ENCODE peak calls at places on chromosomes 12 and 14, in ten cellular contexts. One of them, this sample, is unnamed.

GRCh38 chr14:79543966-79544365 is 667.3 kb downstream of the DIO2 start:
- DNase-seq in ascending aorta: no peak
- DNase-seq in non-pigmented ciliary epithelial cell: no peak
- DNase-seq in suprapubic skin: no peak
- DNase-seq in iris pigment epithelial cell: peak
- DNase-seq in AG09309: no peak
- DNase-seq in iPS-NIHi11: peak
- DNase-seq in endothelial cell of umbilical vein: peak
- DNase-seq in astrocyte of the hippocampus: peak
- DNase-seq in NCI-H446: peak
- DNase-seq in this sample: peak

GRCh38 chr12:31715283-31715825 is 13.5 kb downstream of the AMN1 start:
- DNase-seq in ascending aorta: no peak
- DNase-seq in non-pigmented ciliary epithelial cell: no peak
- DNase-seq in suprapubic skin: no peak
- DNase-seq in iris pigment epithelial cell: peak
- DNase-seq in AG09309: no peak
- DNase-seq in iPS-NIHi11: no peak
- DNase-seq in endothelial cell of umbilical vein: peak
- DNase-seq in astrocyte of the hippocampus: no peak
- DNase-seq in NCI-H446: no peak
- DNase-seq in this sample: peak

GRCh38 chr12:110316861-110317260 is 35.8 kb downstream of the ATP2A2 start:
- DNase-seq in ascending aorta: no peak
- DNase-seq in non-pigmented ciliary epithelial cell: peak
- DNase-seq in suprapubic skin: no peak
- DNase-seq in iris pigment epithelial cell: peak
- DNase-seq in AG09309: peak
- DNase-seq in iPS-NIHi11: no peak
- DNase-seq in endothelial cell of umbilical vein: no peak
- DNase-seq in astrocyte of the hippocampus: peak
- DNase-seq in NCI-H446: no peak
- DNase-seq in this sample: peak

GRCh38 chr12:109621271-109621671 is 47.7 kb downstream of the MVK start:
- DNase-seq in ascending aorta: no peak
- DNase-seq in non-pigmented ciliary epithelial cell: peak
- DNase-seq in suprapubic skin: no peak
- DNase-seq in iris pigment epithelial cell: no peak
- DNase-seq in AG09309: peak
- DNase-seq in iPS-NIHi11: no peak
- DNase-seq in endothelial cell of umbilical vein: no peak
- DNase-seq in astrocyte of the hippocampus: no peak
- DNase-seq in NCI-H446: no peak
- DNase-seq in this sample: no peak

GRCh38 chr14:36901846-36902245 is 240.2 kb downstream of the PAX9 start:
- DNase-seq in ascending aorta: no peak
- DNase-seq in non-pigmented ciliary epithelial cell: no peak
- DNase-seq in suprapubic skin: no peak
- DNase-seq in iris pigment epithelial cell: peak
- DNase-seq in AG09309: peak
- DNase-seq in iPS-NIHi11: no peak
- DNase-seq in endothelial cell of umbilical vein: no peak
- DNase-seq in astrocyte of the hippocampus: no peak
- DNase-seq in NCI-H446: no peak
- DNase-seq in this sample: no peak

GRCh38 chr14:103536693-103537092 is 7.7 kb downstream of the TRMT61A start:
- DNase-seq in ascending aorta: no peak
- DNase-seq in non-pigmented ciliary epithelial cell: no peak
- DNase-seq in suprapubic skin: no peak
- DNase-seq in iris pigment epithelial cell: no peak
- DNase-seq in AG09309: no peak
- DNase-seq in iPS-NIHi11: no peak
- DNase-seq in endothelial cell of umbilical vein: no peak
- DNase-seq in astrocyte of the hippocampus: no peak
- DNase-seq in NCI-H446: no peak
- DNase-seq in this sample: no peak

GRCh38 chr12:10688042-10688441 is 14.2 kb upstream of the STYK1 start:
- DNase-seq in ascending aorta: no peak
- DNase-seq in non-pigmented ciliary epithelial cell: no peak
- DNase-seq in suprapubic skin: no peak
- DNase-seq in iris pigment epithelial cell: no peak
- DNase-seq in AG09309: no peak
- DNase-seq in iPS-NIHi11: no peak
- DNase-seq in endothelial cell of umbilical vein: no peak
- DNase-seq in astrocyte of the hippocampus: no peak
- DNase-seq in NCI-H446: no peak
- DNase-seq in this sample: no peak

GRCh38 chr14:73426877-73427276 is 31.5 kb downstream of the NUMB start:
- DNase-seq in ascending aorta: no peak
- DNase-seq in non-pigmented ciliary epithelial cell: peak
- DNase-seq in suprapubic skin: no peak
- DNase-seq in iris pigment epithelial cell: peak
- DNase-seq in AG09309: peak
- DNase-seq in iPS-NIHi11: no peak
- DNase-seq in endothelial cell of umbilical vein: peak
- DNase-seq in astrocyte of the hippocampus: peak
- DNase-seq in NCI-H446: no peak
- DNase-seq in this sample: peak

GRCh38 chr14:56378046-56378445 is 201.6 kb upstream of the TMEM260 start:
- DNase-seq in ascending aorta: no peak
- DNase-seq in non-pigmented ciliary epithelial cell: no peak
- DNase-seq in suprapubic skin: no peak
- DNase-seq in iris pigment epithelial cell: no peak
- DNase-seq in AG09309: no peak
- DNase-seq in iPS-NIHi11: no peak
- DNase-seq in endothelial cell of umbilical vein: no peak
- DNase-seq in astrocyte of the hippocampus: no peak
- DNase-seq in NCI-H446: no peak
- DNase-seq in this sample: no peak

GRCh38 chr12:63318313-63318712 is 167.3 kb upstream of the AVPR1A start:
- DNase-seq in ascending aorta: no peak
- DNase-seq in non-pigmented ciliary epithelial cell: no peak
- DNase-seq in suprapubic skin: no peak
- DNase-seq in iris pigment epithelial cell: no peak
- DNase-seq in AG09309: no peak
- DNase-seq in iPS-NIHi11: no peak
- DNase-seq in endothelial cell of umbilical vein: no peak
- DNase-seq in astrocyte of the hippocampus: no peak
- DNase-seq in NCI-H446: no peak
- DNase-seq in this sample: no peak

GRCh38 chr14:68140111-68140741 is 320.6 kb downstream of the RAD51B start:
- DNase-seq in ascending aorta: peak
- DNase-seq in non-pigmented ciliary epithelial cell: peak
- DNase-seq in suprapubic skin: peak
- DNase-seq in iris pigment epithelial cell: peak
- DNase-seq in AG09309: peak
- DNase-seq in iPS-NIHi11: peak
- DNase-seq in endothelial cell of umbilical vein: peak
- DNase-seq in astrocyte of the hippocampus: peak
- DNase-seq in NCI-H446: peak
- DNase-seq in this sample: peak

GRCh38 chr14:76486251-76486743 is 110.4 kb downstream of the ESRRB start:
- DNase-seq in ascending aorta: no peak
- DNase-seq in non-pigmented ciliary epithelial cell: no peak
- DNase-seq in suprapubic skin: no peak
- DNase-seq in iris pigment epithelial cell: no peak
- DNase-seq in AG09309: no peak
- DNase-seq in iPS-NIHi11: no peak
- DNase-seq in endothelial cell of umbilical vein: no peak
- DNase-seq in astrocyte of the hippocampus: no peak
- DNase-seq in NCI-H446: peak
- DNase-seq in this sample: no peak

GRCh38 chr12:103748002-103748401 is 93.0 kb downstream of the NT5DC3 start:
- DNase-seq in ascending aorta: no peak
- DNase-seq in non-pigmented ciliary epithelial cell: no peak
- DNase-seq in suprapubic skin: no peak
- DNase-seq in iris pigment epithelial cell: no peak
- DNase-seq in AG09309: no peak
- DNase-seq in iPS-NIHi11: no peak
- DNase-seq in endothelial cell of umbilical vein: no peak
- DNase-seq in astrocyte of the hippocampus: no peak
- DNase-seq in NCI-H446: no peak
- DNase-seq in this sample: no peak

GRCh38 chr12:110279561-110279960 is 1.5 kb upstream of the ATP2A2 start:
- DNase-seq in ascending aorta: no peak
- DNase-seq in non-pigmented ciliary epithelial cell: no peak
- DNase-seq in suprapubic skin: no peak
- DNase-seq in iris pigment epithelial cell: no peak
- DNase-seq in AG09309: no peak
- DNase-seq in iPS-NIHi11: no peak
- DNase-seq in endothelial cell of umbilical vein: no peak
- DNase-seq in astrocyte of the hippocampus: no peak
- DNase-seq in NCI-H446: no peak
- DNase-seq in this sample: no peak

GRCh38 chr12:48972213-48973021 is 882 bp upstream of the WNT10B start:
- DNase-seq in ascending aorta: no peak
- DNase-seq in non-pigmented ciliary epithelial cell: no peak
- DNase-seq in suprapubic skin: no peak
- DNase-seq in iris pigment epithelial cell: no peak
- DNase-seq in AG09309: no peak
- DNase-seq in iPS-NIHi11: no peak
- DNase-seq in endothelial cell of umbilical vein: no peak
- DNase-seq in astrocyte of the hippocampus: peak
- DNase-seq in NCI-H446: no peak
- DNase-seq in this sample: no peak

GRCh38 chr14:73715707-73716106 is 1.5 kb upstream of the PNMA1 start:
- DNase-seq in ascending aorta: no peak
- DNase-seq in non-pigmented ciliary epithelial cell: no peak
- DNase-seq in suprapubic skin: no peak
- DNase-seq in iris pigment epithelial cell: no peak
- DNase-seq in AG09309: no peak
- DNase-seq in iPS-NIHi11: no peak
- DNase-seq in endothelial cell of umbilical vein: no peak
- DNase-seq in astrocyte of the hippocampus: no peak
- DNase-seq in NCI-H446: no peak
- DNase-seq in this sample: no peak

GRCh38 chr14:24132061-24132685 is 1.7 kb downstream of the FITM1 start:
- DNase-seq in ascending aorta: no peak
- DNase-seq in non-pigmented ciliary epithelial cell: no peak
- DNase-seq in suprapubic skin: no peak
- DNase-seq in iris pigment epithelial cell: no peak
- DNase-seq in AG09309: no peak
- DNase-seq in iPS-NIHi11: no peak
- DNase-seq in endothelial cell of umbilical vein: no peak
- DNase-seq in astrocyte of the hippocampus: no peak
- DNase-seq in NCI-H446: no peak
- DNase-seq in this sample: no peak

GRCh38 chr14:32826404-32827082 is 112.1 kb upstream of the NPAS3 start:
- DNase-seq in ascending aorta: no peak
- DNase-seq in non-pigmented ciliary epithelial cell: no peak
- DNase-seq in suprapubic skin: no peak
- DNase-seq in iris pigment epithelial cell: peak
- DNase-seq in AG09309: no peak
- DNase-seq in iPS-NIHi11: peak
- DNase-seq in endothelial cell of umbilical vein: no peak
- DNase-seq in astrocyte of the hippocampus: peak
- DNase-seq in NCI-H446: no peak
- DNase-seq in this sample: peak

GRCh38 chr14:42490536-42490935 is 883.9 kb downstream of the LRFN5 start:
- DNase-seq in ascending aorta: no peak
- DNase-seq in non-pigmented ciliary epithelial cell: no peak
- DNase-seq in suprapubic skin: no peak
- DNase-seq in iris pigment epithelial cell: peak
- DNase-seq in AG09309: no peak
- DNase-seq in iPS-NIHi11: no peak
- DNase-seq in endothelial cell of umbilical vein: no peak
- DNase-seq in astrocyte of the hippocampus: no peak
- DNase-seq in NCI-H446: no peak
- DNase-seq in this sample: peak